ENCODE peak calls at places on chromosomes 7 and 10, in seven cellular contexts. O is right cardiac atrium, W is heart left ventricle, S is breast epithelium, Q is fibroblast of lung, M is transverse colon, A is mesendoderm. E is an unnamed sample.
A peak's percentile ranks its signal among the peaks of the same experiment; 100 is the strongest.

GRCh38 chr10:31622993-31623392 is 304.0 kb downstream of the ZEB1 start:
- DNase-seq in O (no peak), W (no peak), S (peak; percentile 30), Q (peak; percentile 85), M (no peak), A (peak; percentile 34), E (peak; percentile 28)

GRCh38 chr7:55532150-55532917 is 40.0 kb downstream of the VOPP1 start:
- DNase-seq in O (no peak), W (no peak), S (no peak), Q (no peak), M (no peak), A (no peak), E (no peak)

GRCh38 chr7:30027065-30027456 is 559 bp upstream of the FKBP14 start:
- DNase-seq in O (no peak), W (no peak), S (peak; percentile 20), Q (no peak), M (no peak), A (no peak), E (no peak)

GRCh38 chr7:18939771-18940576 is 177.5 kb downstream of the TWIST1 start:
- DNase-seq in O (no peak), W (no peak), S (no peak), Q (peak; percentile 66), M (no peak), A (no peak), E (peak; percentile 7)

GRCh38 chr10:454860-455259 is 234.6 kb downstream of the DIP2C start:
- DNase-seq in O (no peak), W (peak; percentile 74), S (peak; percentile 50), Q (peak; percentile 85), M (no peak), A (peak; percentile 75), E (no peak)

GRCh38 chr7:38704751-38705150 is 73.6 kb upstream of the AMPH start:
- DNase-seq in O (no peak), W (no peak), S (no peak), Q (no peak), M (no peak), A (peak; percentile 7), E (no peak)

GRCh38 chr7:113062499-113062898 is 24.1 kb downstream of the GPR85 start:
- DNase-seq in O (no peak), W (no peak), S (no peak), Q (no peak), M (no peak), A (no peak), E (no peak)

GRCh38 chr7:35505031-35505430 is 189.9 kb downstream of the HERPUD2 start:
- DNase-seq in O (no peak), W (no peak), S (no peak), Q (no peak), M (no peak), A (no peak), E (peak; percentile 53)

GRCh38 chr7:119572132-119572531 is 700.8 kb upstream of the KCND2 start:
- DNase-seq in O (no peak), W (no peak), S (no peak), Q (no peak), M (no peak), A (peak; percentile 12), E (no peak)

GRCh38 chr10:6232846-6233724 is 30.4 kb downstream of the PFKFB3 start:
- DNase-seq in O (peak; percentile 78), W (no peak), S (no peak), Q (no peak), M (no peak), A (no peak), E (no peak)

GRCh38 chr7:31271641-31272405 is 68.7 kb downstream of the NEUROD6 start:
- DNase-seq in O (no peak), W (no peak), S (no peak), Q (no peak), M (no peak), A (no peak), E (no peak)

GRCh38 chr7:463362-464176 is 56.1 kb downstream of the PDGFA start:
- DNase-seq in O (peak; percentile 58), W (no peak), S (no peak), Q (no peak), M (no peak), A (no peak), E (no peak)

GRCh38 chr10:70672165-70672992 is at the start of gene ADAMTS14:
- DNase-seq in O (peak; percentile 83), W (peak; percentile 49), S (no peak), Q (peak; percentile 55), M (peak; percentile 19), A (peak; percentile 55), E (peak; percentile 78)

GRCh38 chr10:102868976-102869289 is 337 bp upstream of the AS3MT start:
- DNase-seq in O (no peak), W (no peak), S (no peak), Q (peak; percentile 19), M (no peak), A (peak; percentile 11), E (peak; percentile 21)

GRCh38 chr10:102865620-102866019 is 3.6 kb upstream of the AS3MT start:
- DNase-seq in O (no peak), W (no peak), S (no peak), Q (no peak), M (no peak), A (no peak), E (no peak)

GRCh38 chr10:102870221-102870620 is 951 bp downstream of the AS3MT start:
- DNase-seq in O (no peak), W (no peak), S (no peak), Q (no peak), M (no peak), A (no peak), E (peak; percentile 37)

GRCh38 chr10:102863660-102864059 is 5.6 kb upstream of the AS3MT start:
- DNase-seq in O (no peak), W (no peak), S (no peak), Q (no peak), M (no peak), A (no peak), E (no peak)

GRCh38 chr10:102869290-102870198 is at the start of gene AS3MT:
- DNase-seq in O (peak; percentile 84), W (peak; percentile 50), S (no peak), Q (no peak), M (peak; percentile 22), A (peak; percentile 80), E (peak; percentile 91)
- H3K4me3 ChIP-seq in O (peak within 1 kb of the TSS; percentile 32), W (peak within 1 kb of the TSS; percentile 55), S (peak within 1 kb of the TSS; percentile 74), Q (peak within 1 kb of the TSS; percentile 58), M (peak within 1 kb of the TSS; percentile 43), A (peak within 1 kb of the TSS; percentile 11), E (peak within 1 kb of the TSS; percentile 63)

GRCh38 chr7:2628891-2629290 is 2.9 kb upstream of the TTYH3 start:
- DNase-seq in O (no peak), W (no peak), S (no peak), Q (no peak), M (no peak), A (no peak), E (no peak)

GRCh38 chr7:2627258-2628136 is 4.3 kb upstream of the TTYH3 start:
- DNase-seq in O (no peak), W (no peak), S (no peak), Q (no peak), M (no peak), A (no peak), E (no peak)

GRCh38 chr7:2624293-2624881 is 7.4 kb upstream of the TTYH3 start:
- DNase-seq in O (peak; percentile 60), W (no peak), S (no peak), Q (no peak), M (no peak), A (no peak), E (no peak)

GRCh38 chr7:2628137-2628482 is 3.7 kb upstream of the TTYH3 start:
- DNase-seq in O (no peak), W (no peak), S (no peak), Q (no peak), M (no peak), A (no peak), E (no peak)

GRCh38 chr7:2626498-2627117 is 5.2 kb upstream of the TTYH3 start:
- DNase-seq in O (peak; percentile 77), W (peak; percentile 68), S (peak; percentile 48), Q (peak; percentile 56), M (no peak), A (peak; percentile 38), E (no peak)
- H3K27ac ChIP-seq in O (peak overlapping the region; percentile 45), W (peak overlapping the region; percentile 39), S (peak overlapping the region; percentile 71), Q (peak overlapping the region; percentile 8), M (peak overlapping the region; percentile 33), A (no peak overlapping the region), E (no peak overlapping the region)

GRCh38 chr7:27182861-27183681 is 2.0 kb downstream of the HOXA11 start:
- DNase-seq in O (peak; percentile 36), W (no peak), S (no peak), Q (no peak), M (peak; percentile 20), A (peak; percentile 86), E (peak; percentile 75)

GRCh38 chr7:27184342-27185012 is 555 bp downstream of the HOXA11 start:
- DNase-seq in O (peak; percentile 60), W (no peak), S (no peak), Q (no peak), M (peak; percentile 67), A (no peak), E (peak; percentile 76)

GRCh38 chr7:27182285-27182827 is 2.7 kb downstream of the HOXA11 start:
- DNase-seq in O (no peak), W (no peak), S (no peak), Q (no peak), M (peak; percentile 14), A (no peak), E (no peak)

GRCh38 chr7:27185013-27185707 is at the start of gene HOXA11:
- DNase-seq in O (no peak), W (no peak), S (no peak), Q (peak; percentile 49), M (peak; percentile 83), A (peak; percentile 85), E (no peak)

DNA sequence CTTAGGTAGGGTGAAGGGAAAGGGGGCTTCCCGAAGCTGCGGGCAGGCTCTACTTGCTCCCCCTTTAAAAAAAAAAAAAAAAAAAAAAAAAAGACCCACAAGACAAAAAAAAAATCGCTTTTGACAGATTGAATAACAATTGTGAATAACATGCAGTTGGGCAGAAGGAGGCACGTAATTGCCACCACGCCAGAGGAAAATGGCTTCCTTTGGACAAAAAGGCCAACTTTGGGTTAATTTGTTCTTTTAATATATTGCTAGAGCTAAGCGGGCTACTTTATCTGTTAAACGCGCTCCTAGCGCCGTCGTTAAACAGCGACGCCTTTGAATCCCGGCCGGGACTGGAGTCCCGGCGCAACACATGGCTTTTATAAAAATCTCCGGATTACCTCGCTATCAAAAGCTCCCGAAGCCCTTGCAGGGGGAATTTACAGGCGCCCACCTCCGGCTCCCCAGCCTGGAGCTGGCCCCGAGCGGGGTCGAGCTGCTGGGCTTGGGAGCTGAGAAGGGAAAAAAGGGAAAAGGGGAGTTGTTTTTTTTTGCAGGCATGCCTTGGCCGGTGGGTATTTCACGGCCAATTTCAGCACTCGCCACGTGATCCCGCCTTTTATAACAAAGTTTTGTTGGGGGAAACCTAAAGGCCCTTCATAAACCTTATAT is 1.2 kb downstream of the HOXA11 start:
- DNase-seq in O (peak; percentile 47), W (no peak), S (no peak), Q (no peak), M (peak; percentile 24), A (no peak), E (no peak)
- H3K4me3 ChIP-seq in O (peak overlapping the region; percentile 41), W (peak overlapping the region; percentile 58), S (peak overlapping the region; percentile 69), Q (peak overlapping the region; percentile 17), M (peak overlapping the region; percentile 79), A (no peak overlapping the region), E (peak overlapping the region; percentile 44)

DNA sequence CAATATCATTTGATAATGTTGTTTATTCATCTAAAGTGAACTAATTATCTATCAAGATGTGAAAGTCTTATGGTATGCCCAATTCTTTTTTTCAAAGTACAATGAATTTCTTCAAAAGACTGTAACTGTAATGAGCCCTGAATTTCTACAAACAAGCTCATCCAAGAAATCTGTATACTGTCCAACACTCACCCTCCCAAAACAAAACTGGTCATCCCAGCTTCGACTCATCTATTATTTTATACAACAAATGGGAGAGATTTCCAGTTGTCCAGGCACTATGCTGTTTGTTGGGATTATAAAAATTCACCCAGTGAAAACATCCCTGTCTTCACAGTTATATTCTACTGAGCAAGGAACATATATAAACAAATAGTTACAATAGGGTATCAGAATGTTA is 806.9 kb downstream of the TNS3 start:
- DNase-seq in O (no peak), W (no peak), S (no peak), Q (no peak), M (no peak), A (no peak), E (no peak)
- H3K27ac ChIP-seq in O (no peak overlapping the region), W (no peak overlapping the region), S (no peak overlapping the region), Q (no peak overlapping the region), M (no peak overlapping the region), A (no peak overlapping the region), E (no peak overlapping the region)